ENCODE peak calls at places on chromosome 14, in nine cellular contexts. G is A549, Z is HCT116, I is SK-N-SH, E is GM12878, W is HepG2, H is HL-60, Y is K562, O is Panc1. C is an unnamed sample.
A peak's percentile ranks its signal among the peaks of the same experiment; 100 is the strongest.

GRCh38 chr14:91327201-91327600 is 82.7 kb upstream of the GPR68 start:
- DNase-seq in G (no peak), Z (no peak), I (no peak), E (no peak), W (no peak), H (no peak), Y (no peak), O (no peak), C (no peak)

GRCh38 chr14:52154992-52155655 is 86.3 kb upstream of the NID2 start:
- DNase-seq in G (no peak), Z (no peak), I (no peak), E (no peak), W (no peak), H (no peak), Y (no peak), O (no peak), C (no peak)

GRCh38 chr14:44462372-44462771 is 44.7 kb downstream of the FSCB start:
- DNase-seq in G (no peak), Z (no peak), I (no peak), E (no peak), W (no peak), H (no peak), Y (no peak), O (no peak), C (no peak)

GRCh38 chr14:90518941-90519256 is 122.1 kb downstream of the CALM1 start:
- DNase-seq in G (peak; percentile 46), Z (peak; percentile 37), I (no peak), E (no peak), W (peak; percentile 53), H (no peak), Y (peak; percentile 65), O (no peak), C (peak; percentile 85)

GRCh38 chr14:58899317-58899713 is 261.6 kb downstream of the DACT1 start:
- DNase-seq in G (peak; percentile 6), Z (no peak), I (no peak), E (no peak), W (no peak), H (no peak), Y (no peak), O (no peak), C (no peak)

GRCh38 chr14:51651388-51652167 is at the start of gene FRMD6:
- DNase-seq in G (peak; percentile 89), Z (peak; percentile 68), I (peak; percentile 97), E (peak; percentile 26), W (peak; percentile 68), H (peak; percentile 38), Y (peak; percentile 83), O (no peak), C (peak; percentile 92)

GRCh38 chr14:91413547-91414474 is 3.8 kb downstream of the CCDC88C start:
- DNase-seq in G (no peak), Z (no peak), I (no peak), E (no peak), W (no peak), H (no peak), Y (no peak), O (no peak), C (peak; percentile 97)

GRCh38 chr14:101595349-101595748 is 34.1 kb downstream of the DIO3 start:
- DNase-seq in G (no peak), Z (no peak), I (no peak), E (no peak), W (no peak), H (no peak), Y (no peak), O (no peak), C (no peak)

GRCh38 chr14:34199585-34199984 is 248.7 kb upstream of the EGLN3 start:
- DNase-seq in G (no peak), Z (no peak), I (no peak), E (no peak), W (no peak), H (no peak), Y (no peak), O (no peak), C (no peak)

GRCh38 chr14:95544588-95544987 is 9.7 kb downstream of the GLRX5 start:
- DNase-seq in G (no peak), Z (no peak), I (no peak), E (no peak), W (no peak), H (no peak), Y (peak; percentile 83), O (no peak), C (no peak)

GRCh38 chr14:102683399-102684275 is 91.2 kb downstream of the RCOR1 start:
- DNase-seq in G (no peak), Z (no peak), I (peak; percentile 27), E (no peak), W (peak; percentile 61), H (no peak), Y (peak; percentile 63), O (no peak), C (peak; percentile 65)

GRCh38 chr14:47278233-47278842 is 397.1 kb downstream of the MDGA2 start:
- DNase-seq in G (peak; percentile 31), Z (peak; percentile 3), I (peak; percentile 20), E (no peak), W (peak; percentile 11), H (peak; percentile 23), Y (peak; percentile 36), O (no peak), C (peak; percentile 80)

GRCh38 chr14:99249389-99249788 is 22.6 kb downstream of the BCL11B start:
- DNase-seq in G (no peak), Z (no peak), I (no peak), E (no peak), W (no peak), H (no peak), Y (no peak), O (no peak), C (no peak)

GRCh38 chr14:95817271-95817670 is 59.4 kb upstream of the TUNAR start:
- DNase-seq in G (no peak), Z (no peak), I (no peak), E (no peak), W (no peak), H (no peak), Y (no peak), O (no peak), C (peak; percentile 55)

GRCh38 chr14:37864861-37865718 is 269.7 kb downstream of the TTC6 start:
- DNase-seq in G (peak; percentile 54), Z (no peak), I (no peak), E (no peak), W (peak; percentile 100), H (no peak), Y (no peak), O (no peak), C (no peak)

GRCh38 chr14:55847766-55848165 is 267.8 kb downstream of the KTN1 start:
- DNase-seq in G (no peak), Z (no peak), I (no peak), E (no peak), W (no peak), H (no peak), Y (no peak), O (no peak), C (no peak)

GRCh38 chr14:21917699-21918436 is 244.2 kb upstream of the OR4E1 start:
- DNase-seq in G (peak; percentile 92), Z (peak; percentile 31), I (peak; percentile 11), E (peak; percentile 3), W (peak; percentile 56), H (peak; percentile 2), Y (peak; percentile 24), O (peak; percentile 79), C (peak; percentile 83)

GRCh38 chr14:103121161-103121845 is 2.0 kb upstream of the TNFAIP2 start:
- DNase-seq in G (peak; percentile 77), Z (no peak), I (no peak), E (no peak), W (no peak), H (peak; percentile 72), Y (no peak), O (no peak), C (no peak)

GRCh38 chr14:94005324-94005723 is 8.2 kb downstream of the CCDC197 start:
- DNase-seq in G (no peak), Z (no peak), I (peak; percentile 56), E (no peak), W (no peak), H (no peak), Y (peak; percentile 14), O (no peak), C (peak; percentile 54)

GRCh38 chr14:100403802-100404201 is 80.7 kb downstream of the SLC25A47 start:
- DNase-seq in G (no peak), Z (no peak), I (no peak), E (no peak), W (no peak), H (no peak), Y (no peak), O (no peak), C (no peak)

DNA sequence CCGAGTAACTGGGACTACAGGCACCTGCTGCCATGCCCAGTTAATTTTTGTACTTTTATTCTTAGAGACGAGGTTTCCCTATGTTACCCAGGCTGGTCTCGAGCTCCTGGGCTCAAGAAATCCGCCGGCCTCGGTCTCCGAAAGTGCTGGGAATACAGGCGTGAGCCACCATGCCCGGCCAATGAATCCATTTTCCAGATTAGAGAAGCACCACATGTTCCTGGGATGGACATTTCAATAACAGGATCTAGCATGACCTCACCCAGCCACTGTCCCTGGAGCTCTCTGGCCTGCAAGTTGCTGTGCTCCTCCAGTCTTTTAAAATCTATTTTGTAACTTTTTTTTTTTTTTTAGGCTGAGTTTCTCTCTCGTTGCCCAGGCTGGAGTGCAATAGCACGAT is 2.2 kb downstream of the GPR132 start:
- DNase-seq in G (no peak), Z (no peak), I (no peak), E (no peak), W (no peak), H (no peak), Y (no peak), O (no peak), C (no peak)
- TF ChIP-seq CTCF in G (no peak), Z (no peak), I (no peak), E (no peak), W (no peak), H (no peak), Y (no peak), O (no peak), C (no peak)

DNA sequence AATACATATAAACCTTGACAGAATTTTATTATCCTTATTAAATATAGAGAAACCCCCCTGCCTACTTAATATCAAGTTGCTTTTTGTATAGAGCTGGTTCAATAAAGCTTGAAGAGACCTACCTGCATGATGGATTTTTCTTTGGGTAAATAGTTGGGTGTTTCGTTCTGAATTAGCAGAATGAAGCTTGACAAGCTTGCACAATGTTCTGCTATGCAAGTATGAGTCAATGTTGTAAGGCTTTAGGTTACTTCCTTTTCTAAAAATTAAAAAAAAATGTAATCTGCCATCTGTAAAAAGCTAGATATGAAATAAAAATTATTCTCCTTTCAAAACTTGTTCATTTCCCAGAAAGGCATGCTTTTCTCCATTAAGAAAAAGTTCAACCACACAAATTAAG is 1662.6 kb upstream of the SEL1L start:
- DNase-seq in G (no peak), Z (no peak), I (no peak), E (no peak), W (no peak), H (peak; percentile 31), Y (no peak), O (no peak), C (no peak)
- TF ChIP-seq REST in G (no peak), Z (no peak), I (no peak), E (no peak), W (no peak), H (no peak), Y (no peak), O (no peak), C (no peak)

GRCh38 chr14:77498120-77498979 is at the start of gene ISM2:
- DNase-seq in G (peak; percentile 32), Z (no peak), I (peak; percentile 86), E (no peak), W (peak; percentile 44), H (no peak), Y (peak; percentile 51), O (no peak), C (peak; percentile 78)
- H3K4me3 ChIP-seq in G (peak within 1 kb of the TSS; percentile 70), Z (no peak within 1 kb of the TSS), I (peak within 1 kb of the TSS; percentile 47), E (peak within 1 kb of the TSS; percentile 63), W (peak within 1 kb of the TSS; percentile 69), H (peak within 1 kb of the TSS; percentile 32), Y (peak within 1 kb of the TSS; percentile 34), O (peak within 1 kb of the TSS; percentile 41), C (peak within 1 kb of the TSS; percentile 69)

GRCh38 chr14:54207476-54207875 is 189.3 kb upstream of the CDKN3 start:
- DNase-seq in G (no peak), Z (no peak), I (no peak), E (no peak), W (no peak), H (no peak), Y (no peak), O (no peak), C (no peak)
- TF ChIP-seq CTCF in G (no peak), Z (no peak), I (no peak), E (no peak), W (no peak), H (no peak), Y (no peak), O (no peak), C (no peak)